ENCODE peak calls at places on chromosomes 5 and 9, in seven cellular contexts. One of them, this sample, is unnamed.

GRCh38 chr9:101738566-101739183 is at the start of gene GRIN3A:
- DNase-seq in mesendoderm: peak
- DNase-seq in mesenchymal stem cell: no peak
- DNase-seq in IMR-90: no peak
- DNase-seq in neuronal stem cell: peak
- DNase-seq in trophoblast cell: no peak
- DNase-seq in H1: no peak
- DNase-seq in this sample: peak

GRCh38 chr9:89954229-89954628 is 349.4 kb downstream of the GADD45G start:
- DNase-seq in mesendoderm: no peak
- DNase-seq in mesenchymal stem cell: no peak
- DNase-seq in IMR-90: no peak
- DNase-seq in neuronal stem cell: no peak
- DNase-seq in trophoblast cell: no peak
- DNase-seq in H1: no peak
- DNase-seq in this sample: no peak

GRCh38 chr5:72523960-72524582 is 16.9 kb upstream of the ZNF366 start:
- DNase-seq in mesendoderm: peak
- DNase-seq in mesenchymal stem cell: peak
- DNase-seq in IMR-90: peak
- DNase-seq in neuronal stem cell: no peak
- DNase-seq in trophoblast cell: peak
- DNase-seq in H1: no peak
- DNase-seq in this sample: no peak

GRCh38 chr9:120909904-120910303 is 16.7 kb downstream of the TRAF1 start:
- DNase-seq in mesendoderm: no peak
- DNase-seq in mesenchymal stem cell: no peak
- DNase-seq in IMR-90: no peak
- DNase-seq in neuronal stem cell: no peak
- DNase-seq in trophoblast cell: no peak
- DNase-seq in H1: no peak
- DNase-seq in this sample: no peak

GRCh38 chr9:21287280-21287679 is 17.8 kb downstream of the IFNA5 start:
- DNase-seq in mesendoderm: no peak
- DNase-seq in mesenchymal stem cell: no peak
- DNase-seq in IMR-90: no peak
- DNase-seq in neuronal stem cell: no peak
- DNase-seq in trophoblast cell: no peak
- DNase-seq in H1: no peak
- DNase-seq in this sample: no peak

GRCh38 chr5:43674536-43674935 is 71.6 kb downstream of the NNT start:
- DNase-seq in mesendoderm: no peak
- DNase-seq in mesenchymal stem cell: no peak
- DNase-seq in IMR-90: peak
- DNase-seq in neuronal stem cell: no peak
- DNase-seq in trophoblast cell: no peak
- DNase-seq in H1: no peak
- DNase-seq in this sample: no peak

GRCh38 chr9:35618325-35618727 is at the start of gene CD72:
- DNase-seq in mesendoderm: no peak
- DNase-seq in mesenchymal stem cell: no peak
- DNase-seq in IMR-90: no peak
- DNase-seq in neuronal stem cell: no peak
- DNase-seq in trophoblast cell: no peak
- DNase-seq in H1: no peak
- DNase-seq in this sample: no peak

GRCh38 chr5:5481633-5482032 is 59.2 kb downstream of the ICE1 start:
- DNase-seq in mesendoderm: no peak
- DNase-seq in mesenchymal stem cell: no peak
- DNase-seq in IMR-90: no peak
- DNase-seq in neuronal stem cell: no peak
- DNase-seq in trophoblast cell: no peak
- DNase-seq in H1: no peak
- DNase-seq in this sample: no peak

GRCh38 chr9:128704356-128704670 is 2.0 kb downstream of the PKN3 start:
- DNase-seq in mesendoderm: no peak
- DNase-seq in mesenchymal stem cell: no peak
- DNase-seq in IMR-90: no peak
- DNase-seq in neuronal stem cell: no peak
- DNase-seq in trophoblast cell: no peak
- DNase-seq in H1: no peak
- DNase-seq in this sample: no peak

GRCh38 chr9:126783958-126784357 is 20.9 kb upstream of the ZBTB43 start:
- DNase-seq in mesendoderm: no peak
- DNase-seq in mesenchymal stem cell: no peak
- DNase-seq in IMR-90: no peak
- DNase-seq in neuronal stem cell: no peak
- DNase-seq in trophoblast cell: no peak
- DNase-seq in H1: no peak
- DNase-seq in this sample: no peak

GRCh38 chr5:89855417-89855816 is 554.1 kb downstream of the CETN3 start:
- DNase-seq in mesendoderm: no peak
- DNase-seq in mesenchymal stem cell: no peak
- DNase-seq in IMR-90: no peak
- DNase-seq in neuronal stem cell: no peak
- DNase-seq in trophoblast cell: no peak
- DNase-seq in H1: no peak
- DNase-seq in this sample: no peak

GRCh38 chr5:114223866-114224265 is 138.0 kb upstream of the KCNN2 start:
- DNase-seq in mesendoderm: peak
- DNase-seq in mesenchymal stem cell: no peak
- DNase-seq in IMR-90: no peak
- DNase-seq in neuronal stem cell: no peak
- DNase-seq in trophoblast cell: no peak
- DNase-seq in H1: no peak
- DNase-seq in this sample: no peak

GRCh38 chr9:122446819-122447484 is 30.8 kb downstream of the OR1J1 start:
- DNase-seq in mesendoderm: no peak
- DNase-seq in mesenchymal stem cell: no peak
- DNase-seq in IMR-90: peak
- DNase-seq in neuronal stem cell: no peak
- DNase-seq in trophoblast cell: no peak
- DNase-seq in H1: no peak
- DNase-seq in this sample: no peak

GRCh38 chr5:167643616-167644015 is 647.8 kb upstream of the WWC1 start:
- DNase-seq in mesendoderm: no peak
- DNase-seq in mesenchymal stem cell: no peak
- DNase-seq in IMR-90: no peak
- DNase-seq in neuronal stem cell: no peak
- DNase-seq in trophoblast cell: no peak
- DNase-seq in H1: no peak
- DNase-seq in this sample: no peak

GRCh38 chr5:59744531-59744992 is 149.0 kb downstream of the PDE4D start:
- DNase-seq in mesendoderm: no peak
- DNase-seq in mesenchymal stem cell: peak
- DNase-seq in IMR-90: peak
- DNase-seq in neuronal stem cell: no peak
- DNase-seq in trophoblast cell: no peak
- DNase-seq in H1: no peak
- DNase-seq in this sample: no peak

GRCh38 chr9:70133253-70134208 is 89.9 kb downstream of the MAMDC2 start:
- DNase-seq in mesendoderm: no peak
- DNase-seq in mesenchymal stem cell: no peak
- DNase-seq in IMR-90: no peak
- DNase-seq in neuronal stem cell: no peak
- DNase-seq in trophoblast cell: no peak
- DNase-seq in H1: no peak
- DNase-seq in this sample: no peak

GRCh38 chr5:132011561-132012384 is at the start of gene ACSL6:
- DNase-seq in mesendoderm: peak
- DNase-seq in mesenchymal stem cell: peak
- DNase-seq in IMR-90: no peak
- DNase-seq in neuronal stem cell: no peak
- DNase-seq in trophoblast cell: peak
- DNase-seq in H1: peak
- DNase-seq in this sample: peak

GRCh38 chr9:127065592-127065991 is 56.8 kb downstream of the ANGPTL2 start:
- DNase-seq in mesendoderm: no peak
- DNase-seq in mesenchymal stem cell: peak
- DNase-seq in IMR-90: peak
- DNase-seq in neuronal stem cell: no peak
- DNase-seq in trophoblast cell: no peak
- DNase-seq in H1: no peak
- DNase-seq in this sample: no peak

GRCh38 chr5:3214396-3214795 is 381.2 kb upstream of the IRX1 start:
- DNase-seq in mesendoderm: no peak
- DNase-seq in mesenchymal stem cell: no peak
- DNase-seq in IMR-90: no peak
- DNase-seq in neuronal stem cell: no peak
- DNase-seq in trophoblast cell: no peak
- DNase-seq in H1: no peak
- DNase-seq in this sample: no peak
- H3K23ac ChIP-seq in mesendoderm: no peak
- H3K23ac ChIP-seq in mesenchymal stem cell: no peak
- H3K23ac ChIP-seq in IMR-90: no peak
- H3K23ac ChIP-seq in neuronal stem cell: no peak
- H3K23ac ChIP-seq in trophoblast cell: no peak
- H3K23ac ChIP-seq in H1: no peak
- H3K23ac ChIP-seq in this sample: no peak

GRCh38 chr5:74309050-74309449 is 331.5 kb downstream of the ENC1 start:
- DNase-seq in mesendoderm: no peak
- DNase-seq in mesenchymal stem cell: no peak
- DNase-seq in IMR-90: no peak
- DNase-seq in neuronal stem cell: no peak
- DNase-seq in trophoblast cell: no peak
- DNase-seq in H1: no peak
- DNase-seq in this sample: no peak
- H2AK5ac ChIP-seq in mesendoderm: no peak
- H2AK5ac ChIP-seq in mesenchymal stem cell: no peak
- H2AK5ac ChIP-seq in IMR-90: no peak
- H2AK5ac ChIP-seq in neuronal stem cell: no peak
- H2AK5ac ChIP-seq in trophoblast cell: no peak
- H2AK5ac ChIP-seq in H1: no peak
- H2AK5ac ChIP-seq in this sample: no peak

DNA sequence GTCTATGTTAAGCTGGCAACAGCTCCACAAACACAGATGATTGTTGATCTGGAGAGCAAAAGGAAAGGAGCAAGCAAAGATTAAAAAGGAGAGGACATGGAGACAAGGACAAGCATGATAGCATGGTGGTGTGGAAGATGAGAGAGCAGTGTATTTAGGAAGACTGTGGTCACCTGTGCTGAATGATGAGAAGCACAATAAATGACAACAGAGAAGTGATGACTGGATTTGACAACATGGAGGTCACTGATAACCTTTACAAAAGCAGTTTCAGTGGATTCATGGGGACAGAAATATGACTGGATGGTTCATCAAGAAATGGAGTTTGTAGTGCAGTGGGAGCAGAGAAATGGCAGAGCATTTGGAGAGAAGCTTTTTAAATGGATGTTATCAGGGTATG is 20.2 kb downstream of the TTC33 start:
- DNase-seq in mesendoderm: no peak
- DNase-seq in mesenchymal stem cell: no peak
- DNase-seq in IMR-90: no peak
- DNase-seq in neuronal stem cell: no peak
- DNase-seq in trophoblast cell: no peak
- DNase-seq in H1: no peak
- DNase-seq in this sample: no peak
- H3K23ac ChIP-seq in mesendoderm: no peak
- H3K23ac ChIP-seq in mesenchymal stem cell: no peak
- H3K23ac ChIP-seq in IMR-90: peak
- H3K23ac ChIP-seq in neuronal stem cell: no peak
- H3K23ac ChIP-seq in trophoblast cell: no peak
- H3K23ac ChIP-seq in H1: no peak
- H3K23ac ChIP-seq in this sample: no peak

DNA sequence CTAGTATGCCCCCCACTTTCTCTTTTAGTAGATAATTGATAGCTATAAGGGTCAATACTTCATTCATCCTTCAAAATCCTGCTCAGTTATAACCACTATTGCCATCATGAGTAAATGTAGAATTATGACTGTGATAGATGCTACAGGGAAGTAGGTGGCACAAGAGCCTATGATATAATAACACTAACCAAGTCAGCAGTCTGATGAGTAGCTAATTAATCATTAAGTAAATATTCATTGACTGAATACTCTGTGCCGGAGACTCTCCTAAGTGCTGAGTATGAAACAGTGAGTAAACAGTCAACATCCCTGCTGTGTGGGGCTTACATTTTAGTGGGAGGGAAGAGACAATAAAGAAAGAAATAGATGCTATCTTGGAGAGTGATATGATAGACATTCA is 430.3 kb upstream of the ZNF462 start:
- DNase-seq in mesendoderm: no peak
- DNase-seq in mesenchymal stem cell: no peak
- DNase-seq in IMR-90: no peak
- DNase-seq in neuronal stem cell: no peak
- DNase-seq in trophoblast cell: no peak
- DNase-seq in H1: no peak
- DNase-seq in this sample: no peak
- H2AK5ac ChIP-seq in mesendoderm: no peak
- H2AK5ac ChIP-seq in mesenchymal stem cell: no peak
- H2AK5ac ChIP-seq in IMR-90: no peak
- H2AK5ac ChIP-seq in neuronal stem cell: no peak
- H2AK5ac ChIP-seq in trophoblast cell: no peak
- H2AK5ac ChIP-seq in H1: no peak
- H2AK5ac ChIP-seq in this sample: no peak

This sample was measured in H9.